ENCODE peak calls at places on chromosomes 12 and 14, in eight cellular contexts. One of them, this sample, is unnamed.

GRCh38 chr14:71555654-71556559 is 376.3 kb upstream of the RGS6 start:
- DNase-seq in fibroblast of mammary gland: peak; percentile 39
- DNase-seq in fibroblast of lung: no peak
- DNase-seq in right lobe of liver: no peak
- DNase-seq in heart right ventricle: no peak
- DNase-seq in GM10248: peak; percentile 54
- DNase-seq in mesothelial cell of epicardium: no peak
- DNase-seq in HFFc6: no peak
- DNase-seq in this sample: no peak

GRCh38 chr14:63605041-63605532 is 36.6 kb downstream of the WDR89 start:
- DNase-seq in GM10248: no peak
- DNase-seq in right lobe of liver: no peak
- DNase-seq in fibroblast of lung: peak; percentile 5
- DNase-seq in mesothelial cell of epicardium: no peak
- DNase-seq in heart right ventricle: no peak
- DNase-seq in HFFc6: no peak
- DNase-seq in fibroblast of mammary gland: peak; percentile 30
- DNase-seq in this sample: no peak

GRCh38 chr12:119208626-119209061 is 29.9 kb downstream of the HSPB8 start:
- DNase-seq in right lobe of liver: no peak
- DNase-seq in heart right ventricle: peak; percentile 90
- DNase-seq in fibroblast of mammary gland: peak; percentile 68
- DNase-seq in HFFc6: peak; percentile 58
- DNase-seq in GM10248: no peak
- DNase-seq in mesothelial cell of epicardium: no peak
- DNase-seq in fibroblast of lung: peak; percentile 58
- DNase-seq in this sample: no peak

GRCh38 chr12:6627598-6627997 is 8.2 kb downstream of the LPAR5 start:
- DNase-seq in fibroblast of lung: no peak
- DNase-seq in right lobe of liver: no peak
- DNase-seq in heart right ventricle: no peak
- DNase-seq in mesothelial cell of epicardium: no peak
- DNase-seq in HFFc6: no peak
- DNase-seq in fibroblast of mammary gland: no peak
- DNase-seq in GM10248: no peak
- DNase-seq in this sample: no peak

GRCh38 chr14:38107216-38107631 is 100.5 kb upstream of the SSTR1 start:
- DNase-seq in heart right ventricle: no peak
- DNase-seq in HFFc6: no peak
- DNase-seq in right lobe of liver: no peak
- DNase-seq in mesothelial cell of epicardium: no peak
- DNase-seq in GM10248: no peak
- DNase-seq in fibroblast of lung: no peak
- DNase-seq in fibroblast of mammary gland: no peak
- DNase-seq in this sample: no peak

GRCh38 chr12:9079082-9079481 is 36.6 kb downstream of the A2M start:
- DNase-seq in HFFc6: no peak
- DNase-seq in heart right ventricle: no peak
- DNase-seq in GM10248: no peak
- DNase-seq in mesothelial cell of epicardium: no peak
- DNase-seq in fibroblast of lung: no peak
- DNase-seq in right lobe of liver: no peak
- DNase-seq in fibroblast of mammary gland: no peak
- DNase-seq in this sample: no peak

GRCh38 chr14:69652942-69653680 is 41.7 kb downstream of the SUSD6 start:
- DNase-seq in right lobe of liver: no peak
- DNase-seq in fibroblast of lung: no peak
- DNase-seq in GM10248: no peak
- DNase-seq in heart right ventricle: peak; percentile 37
- DNase-seq in HFFc6: no peak
- DNase-seq in fibroblast of mammary gland: no peak
- DNase-seq in mesothelial cell of epicardium: no peak
- DNase-seq in this sample: no peak

GRCh38 chr12:7472060-7472459 is 28.1 kb upstream of the CD163L1 start:
- DNase-seq in heart right ventricle: no peak
- DNase-seq in fibroblast of mammary gland: no peak
- DNase-seq in fibroblast of lung: no peak
- DNase-seq in GM10248: no peak
- DNase-seq in HFFc6: no peak
- DNase-seq in right lobe of liver: no peak
- DNase-seq in mesothelial cell of epicardium: no peak
- DNase-seq in this sample: no peak

GRCh38 chr14:54420478-54421116 is 20.6 kb downstream of the CNIH1 start:
- DNase-seq in fibroblast of mammary gland: peak; percentile 67
- DNase-seq in heart right ventricle: peak; percentile 32
- DNase-seq in HFFc6: peak; percentile 54
- DNase-seq in right lobe of liver: no peak
- DNase-seq in GM10248: peak; percentile 20
- DNase-seq in mesothelial cell of epicardium: no peak
- DNase-seq in fibroblast of lung: peak; percentile 63
- DNase-seq in this sample: no peak

GRCh38 chr12:124184456-124184855 is 110.4 kb upstream of the RFLNA start:
- DNase-seq in fibroblast of mammary gland: no peak
- DNase-seq in mesothelial cell of epicardium: no peak
- DNase-seq in GM10248: no peak
- DNase-seq in right lobe of liver: no peak
- DNase-seq in fibroblast of lung: no peak
- DNase-seq in heart right ventricle: no peak
- DNase-seq in HFFc6: no peak
- DNase-seq in this sample: no peak

GRCh38 chr14:51023964-51024363 is 70.9 kb downstream of the TRIM9 start:
- DNase-seq in fibroblast of mammary gland: no peak
- DNase-seq in fibroblast of lung: no peak
- DNase-seq in right lobe of liver: no peak
- DNase-seq in heart right ventricle: no peak
- DNase-seq in HFFc6: no peak
- DNase-seq in GM10248: no peak
- DNase-seq in mesothelial cell of epicardium: no peak
- DNase-seq in this sample: peak; percentile 73

GRCh38 chr14:85401396-85401795 is 128.5 kb upstream of the FLRT2 start:
- DNase-seq in HFFc6: no peak
- DNase-seq in fibroblast of mammary gland: no peak
- DNase-seq in GM10248: no peak
- DNase-seq in fibroblast of lung: no peak
- DNase-seq in heart right ventricle: no peak
- DNase-seq in right lobe of liver: no peak
- DNase-seq in mesothelial cell of epicardium: no peak
- DNase-seq in this sample: no peak

GRCh38 chr14:91387135-91387849 is 30.3 kb downstream of the CCDC88C start:
- DNase-seq in mesothelial cell of epicardium: no peak
- DNase-seq in fibroblast of lung: peak; percentile 42
- DNase-seq in GM10248: no peak
- DNase-seq in HFFc6: no peak
- DNase-seq in fibroblast of mammary gland: peak; percentile 6
- DNase-seq in right lobe of liver: no peak
- DNase-seq in heart right ventricle: no peak
- DNase-seq in this sample: no peak

GRCh38 chr14:35114036-35114435 is 7.8 kb downstream of the PPP2R3C start:
- DNase-seq in right lobe of liver: no peak
- DNase-seq in fibroblast of mammary gland: no peak
- DNase-seq in mesothelial cell of epicardium: no peak
- DNase-seq in fibroblast of lung: peak; percentile 66
- DNase-seq in HFFc6: peak; percentile 37
- DNase-seq in heart right ventricle: no peak
- DNase-seq in GM10248: no peak
- DNase-seq in this sample: no peak

GRCh38 chr14:36105401-36105800 is 71.1 kb downstream of the PTCSC3 start:
- DNase-seq in right lobe of liver: no peak
- DNase-seq in mesothelial cell of epicardium: no peak
- DNase-seq in GM10248: no peak
- DNase-seq in fibroblast of lung: no peak
- DNase-seq in heart right ventricle: no peak
- DNase-seq in fibroblast of mammary gland: peak; percentile 25
- DNase-seq in HFFc6: no peak
- DNase-seq in this sample: no peak

GRCh38 chr14:58078068-58078467 is 73.9 kb downstream of the ARMH4 start:
- DNase-seq in mesothelial cell of epicardium: no peak
- DNase-seq in right lobe of liver: no peak
- DNase-seq in fibroblast of mammary gland: peak; percentile 59
- DNase-seq in GM10248: no peak
- DNase-seq in fibroblast of lung: peak; percentile 58
- DNase-seq in HFFc6: peak; percentile 85
- DNase-seq in heart right ventricle: no peak
- DNase-seq in this sample: no peak

GRCh38 chr14:41604793-41605534 is 1.7 kb upstream of the LRFN5 start:
- DNase-seq in mesothelial cell of epicardium: peak; percentile 50
- DNase-seq in right lobe of liver: no peak
- DNase-seq in fibroblast of lung: peak; percentile 87
- DNase-seq in HFFc6: no peak
- DNase-seq in fibroblast of mammary gland: peak; percentile 83
- DNase-seq in heart right ventricle: peak; percentile 32
- DNase-seq in GM10248: no peak
- DNase-seq in this sample: peak; percentile 27

GRCh38 chr14:31083781-31084180 is 57.6 kb upstream of the STRN3 start:
- DNase-seq in mesothelial cell of epicardium: no peak
- DNase-seq in HFFc6: no peak
- DNase-seq in heart right ventricle: no peak
- DNase-seq in fibroblast of mammary gland: no peak
- DNase-seq in fibroblast of lung: no peak
- DNase-seq in GM10248: peak; percentile 24
- DNase-seq in right lobe of liver: no peak
- DNase-seq in this sample: no peak
- TF ChIP-seq CTCF in mesothelial cell of epicardium: no peak
- TF ChIP-seq CTCF in HFFc6: no peak
- TF ChIP-seq CTCF in heart right ventricle: no peak
- TF ChIP-seq CTCF in fibroblast of mammary gland: no peak
- TF ChIP-seq CTCF in fibroblast of lung: no peak
- TF ChIP-seq CTCF in GM10248: no peak
- TF ChIP-seq CTCF in right lobe of liver: no peak
- TF ChIP-seq CTCF in this sample: no peak

DNA sequence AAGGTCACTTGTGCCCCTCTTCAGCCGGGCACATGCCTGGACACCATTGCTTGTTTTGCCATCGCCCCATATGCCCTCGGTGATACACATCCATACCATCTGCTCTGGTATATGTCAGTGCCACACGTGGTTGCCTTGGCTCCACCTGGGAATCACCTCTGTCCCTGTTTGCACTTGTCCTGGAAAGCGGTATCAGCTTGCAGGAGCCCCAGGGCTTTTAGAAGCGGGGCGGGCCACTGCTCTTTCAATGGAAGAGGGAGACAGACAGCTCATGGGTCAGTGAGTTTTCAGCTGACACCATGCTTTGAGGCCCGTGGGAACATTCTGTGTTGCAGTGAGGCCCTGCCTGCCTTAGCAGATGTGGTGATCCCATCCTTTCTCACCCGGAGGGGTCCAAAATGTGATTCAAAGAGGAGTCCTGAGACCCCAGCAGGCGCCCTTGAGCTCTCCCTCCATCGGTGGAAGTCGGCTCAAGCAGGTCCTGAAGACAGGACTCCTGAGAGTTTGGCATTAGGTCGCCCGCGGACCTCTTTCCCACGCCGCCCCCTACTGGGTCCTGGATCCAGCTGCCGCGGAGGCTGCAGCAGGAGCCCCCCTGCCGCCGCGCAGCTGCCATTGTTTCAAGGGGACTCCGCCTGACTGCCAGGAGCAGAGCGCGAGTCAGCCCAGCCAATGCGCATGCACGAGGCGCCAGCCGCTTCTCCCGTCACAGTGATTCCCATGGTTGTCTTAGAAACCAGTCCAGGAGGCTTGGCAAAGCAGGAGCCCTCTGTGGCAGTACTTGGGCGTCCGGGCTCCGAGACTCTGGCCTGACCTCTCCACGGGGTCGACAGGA is 773.2 kb upstream of the ALG10B start:
- DNase-seq in fibroblast of mammary gland: no peak
- DNase-seq in HFFc6: no peak
- DNase-seq in heart right ventricle: no peak
- DNase-seq in right lobe of liver: no peak
- DNase-seq in GM10248: no peak
- DNase-seq in mesothelial cell of epicardium: no peak
- DNase-seq in fibroblast of lung: no peak
- DNase-seq in this sample: no peak
- TF ChIP-seq CTCF in fibroblast of mammary gland: no peak
- TF ChIP-seq CTCF in HFFc6: no peak
- TF ChIP-seq CTCF in heart right ventricle: no peak
- TF ChIP-seq CTCF in right lobe of liver: no peak
- TF ChIP-seq CTCF in GM10248: no peak
- TF ChIP-seq CTCF in mesothelial cell of epicardium: no peak
- TF ChIP-seq CTCF in fibroblast of lung: no peak
- TF ChIP-seq CTCF in this sample: no peak

DNA sequence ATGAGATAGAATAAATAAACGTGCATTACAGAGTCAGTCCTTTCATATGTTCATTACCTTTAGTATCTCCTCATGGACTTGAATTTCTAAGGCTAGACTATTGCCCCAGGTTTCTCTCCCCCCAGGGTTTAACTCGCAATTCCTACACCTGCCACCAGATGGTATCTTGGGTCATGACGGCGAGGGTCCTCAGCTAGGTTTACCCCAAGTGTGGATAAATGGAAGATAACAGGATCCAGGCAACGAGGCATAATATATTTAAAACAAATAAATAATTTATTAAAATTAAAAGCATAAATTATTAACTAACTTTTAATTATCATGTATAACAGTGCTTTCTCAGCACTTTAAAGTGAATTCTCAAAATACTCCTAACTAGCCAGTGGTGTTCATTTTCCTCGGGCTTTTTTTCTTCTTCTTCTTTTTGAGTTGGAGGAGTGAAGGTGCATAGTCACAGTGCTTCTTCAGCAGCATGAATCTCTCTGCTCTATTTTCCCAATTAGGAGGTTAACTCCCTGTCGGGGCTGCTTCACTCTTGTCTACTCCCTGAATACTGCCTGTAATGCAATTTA is 243.5 kb upstream of the CAND1 start:
- DNase-seq in GM10248: peak; percentile 40
- DNase-seq in fibroblast of mammary gland: peak; percentile 21
- DNase-seq in fibroblast of lung: peak; percentile 11
- DNase-seq in HFFc6: no peak
- DNase-seq in mesothelial cell of epicardium: no peak
- DNase-seq in heart right ventricle: peak; percentile 5
- DNase-seq in right lobe of liver: no peak
- DNase-seq in this sample: no peak
- TF ChIP-seq CTCF in GM10248: peak; percentile 72
- TF ChIP-seq CTCF in fibroblast of mammary gland: peak; percentile 79
- TF ChIP-seq CTCF in fibroblast of lung: peak; percentile 65
- TF ChIP-seq CTCF in HFFc6: peak; percentile 78
- TF ChIP-seq CTCF in mesothelial cell of epicardium: peak; percentile 82
- TF ChIP-seq CTCF in heart right ventricle: peak; percentile 54
- TF ChIP-seq CTCF in right lobe of liver: peak; percentile 27
- TF ChIP-seq CTCF in this sample: peak; percentile 42

GRCh38 chr12:133083345-133083744 is 2.6 kb downstream of the ZNF140 start:
- DNase-seq in HFFc6: no peak
- DNase-seq in right lobe of liver: no peak
- DNase-seq in GM10248: no peak
- DNase-seq in fibroblast of lung: no peak
- DNase-seq in heart right ventricle: no peak
- DNase-seq in fibroblast of mammary gland: no peak
- DNase-seq in mesothelial cell of epicardium: no peak
- DNase-seq in this sample: no peak

GRCh38 chr12:133081408-133081806 is 684 bp downstream of the ZNF140 start:
- DNase-seq in fibroblast of lung: no peak
- DNase-seq in fibroblast of mammary gland: no peak
- DNase-seq in heart right ventricle: peak; percentile 11
- DNase-seq in right lobe of liver: no peak
- DNase-seq in GM10248: no peak
- DNase-seq in HFFc6: no peak
- DNase-seq in mesothelial cell of epicardium: no peak
- DNase-seq in this sample: no peak

GRCh38 chr12:133080051-133080618 is 588 bp upstream of the ZNF140 start:
- DNase-seq in fibroblast of lung: peak; percentile 100
- DNase-seq in heart right ventricle: peak; percentile 99
- DNase-seq in HFFc6: peak; percentile 97
- DNase-seq in mesothelial cell of epicardium: peak; percentile 91
- DNase-seq in right lobe of liver: peak; percentile 100
- DNase-seq in fibroblast of mammary gland: peak; percentile 99
- DNase-seq in GM10248: peak; percentile 87
- DNase-seq in this sample: peak; percentile 99

GRCh38 chr12:133080619-133081407 is at the start of gene ZNF140:
- DNase-seq in right lobe of liver: peak; percentile 97
- DNase-seq in mesothelial cell of epicardium: peak; percentile 92
- DNase-seq in HFFc6: peak; percentile 92
- DNase-seq in fibroblast of mammary gland: peak; percentile 95
- DNase-seq in GM10248: peak; percentile 90
- DNase-seq in heart right ventricle: peak; percentile 97
- DNase-seq in fibroblast of lung: peak; percentile 99
- DNase-seq in this sample: peak; percentile 97
- TF ChIP-seq CTCF in right lobe of liver: peak; percentile 44
- TF ChIP-seq CTCF in mesothelial cell of epicardium: peak; percentile 51
- TF ChIP-seq CTCF in HFFc6: peak; percentile 67
- TF ChIP-seq CTCF in fibroblast of mammary gland: no peak
- TF ChIP-seq CTCF in GM10248: no peak
- TF ChIP-seq CTCF in heart right ventricle: peak; percentile 41
- TF ChIP-seq CTCF in fibroblast of lung: no peak
- TF ChIP-seq CTCF in this sample: no peak